ENCODE peak calls at places on chromosomes 4 and X, in four cellular contexts. One of them, this sample, is unnamed.

GRCh38 chrX:110412971-110413726 is 54.5 kb downstream of the RTL9 start:
- DNase-seq in stomach: peak
- DNase-seq in spleen: peak
- DNase-seq in suprapubic skin: peak
- DNase-seq in this sample: peak

GRCh38 chrX:70171636-70172035 is 5.6 kb upstream of the DGAT2L6 start:
- DNase-seq in spleen: no peak
- DNase-seq in suprapubic skin: no peak
- DNase-seq in stomach: no peak
- DNase-seq in this sample: no peak

GRCh38 chr4:83701041-83701440 is 165.1 kb downstream of the GPAT3 start:
- DNase-seq in stomach: no peak
- DNase-seq in suprapubic skin: no peak
- DNase-seq in spleen: no peak
- DNase-seq in this sample: no peak

GRCh38 chr4:48778431-48779094 is 1.5 kb downstream of the FRYL start:
- DNase-seq in suprapubic skin: no peak
- DNase-seq in spleen: no peak
- DNase-seq in stomach: no peak
- DNase-seq in this sample: no peak

GRCh38 chr4:52869196-52869595 is 7.1 kb downstream of the RASL11B start:
- DNase-seq in suprapubic skin: peak
- DNase-seq in stomach: peak
- DNase-seq in spleen: no peak
- DNase-seq in this sample: peak

GRCh38 chr4:25030283-25031076 is at the start of gene LGI2:
- DNase-seq in spleen: no peak
- DNase-seq in suprapubic skin: no peak
- DNase-seq in stomach: peak
- DNase-seq in this sample: peak

GRCh38 chr4:55172694-55173287 is 47.4 kb upstream of the KDR start:
- DNase-seq in suprapubic skin: no peak
- DNase-seq in spleen: no peak
- DNase-seq in stomach: no peak
- DNase-seq in this sample: no peak

GRCh38 chr4:8046925-8047541 is 107.4 kb upstream of the AFAP1 start:
- DNase-seq in spleen: no peak
- DNase-seq in stomach: no peak
- DNase-seq in suprapubic skin: no peak
- DNase-seq in this sample: no peak

GRCh38 chr4:84995386-84995785 is 28.9 kb upstream of the WDFY3 start:
- DNase-seq in stomach: no peak
- DNase-seq in suprapubic skin: no peak
- DNase-seq in spleen: no peak
- DNase-seq in this sample: no peak

GRCh38 chr4:62014982-62015739 is 815.0 kb downstream of the ADGRL3 start:
- DNase-seq in suprapubic skin: no peak
- DNase-seq in spleen: no peak
- DNase-seq in stomach: no peak
- DNase-seq in this sample: no peak

GRCh38 chrX:121570072-121570841 is 522.8 kb downstream of the GLUD2 start:
- DNase-seq in suprapubic skin: no peak
- DNase-seq in stomach: no peak
- DNase-seq in spleen: no peak
- DNase-seq in this sample: no peak

GRCh38 chrX:39654183-39654925 is 443.4 kb downstream of the BCOR start:
- DNase-seq in stomach: no peak
- DNase-seq in spleen: no peak
- DNase-seq in suprapubic skin: no peak
- DNase-seq in this sample: no peak

GRCh38 chrX:71053217-71053621 is 14.9 kb downstream of the SNX12 start:
- DNase-seq in spleen: no peak
- DNase-seq in stomach: no peak
- DNase-seq in suprapubic skin: no peak
- DNase-seq in this sample: peak

GRCh38 chr4:5708171-5708828 is at the start of gene EVC2:
- DNase-seq in suprapubic skin: peak
- DNase-seq in spleen: no peak
- DNase-seq in stomach: peak
- DNase-seq in this sample: peak

DNA sequence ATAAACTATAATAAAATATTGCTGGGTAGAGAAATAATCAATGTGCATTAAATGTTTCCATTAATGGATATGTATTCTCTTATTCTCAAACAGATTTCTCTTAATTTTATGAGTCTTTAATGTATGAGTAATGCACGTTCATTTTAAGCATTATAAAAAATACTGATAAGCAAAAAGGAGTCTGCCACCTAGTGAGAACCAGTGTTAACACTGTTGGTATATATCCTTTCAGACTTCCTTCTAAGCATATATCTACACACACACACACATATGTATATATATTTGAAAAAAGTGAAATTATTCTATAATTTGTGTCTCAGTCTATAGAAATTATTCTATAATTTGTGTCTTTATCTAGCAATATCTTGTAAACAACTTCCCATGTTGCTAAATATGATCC is 49.9 kb upstream of the MTMR1 start:
- DNase-seq in stomach: no peak
- DNase-seq in spleen: no peak
- DNase-seq in suprapubic skin: no peak
- DNase-seq in this sample: no peak
- TF ChIP-seq CTCF in stomach: no peak
- TF ChIP-seq CTCF in spleen: no peak
- TF ChIP-seq CTCF in suprapubic skin: no peak
- TF ChIP-seq CTCF in this sample: no peak

GRCh38 chr4:40434126-40434692 is 99.1 kb downstream of the CHRNA9 start:
- DNase-seq in spleen: no peak
- DNase-seq in suprapubic skin: no peak
- DNase-seq in stomach: no peak
- DNase-seq in this sample: no peak

GRCh38 chr4:40437741-40438383 is 102.7 kb downstream of the CHRNA9 start:
- DNase-seq in spleen: no peak
- DNase-seq in suprapubic skin: no peak
- DNase-seq in stomach: no peak
- DNase-seq in this sample: no peak

GRCh38 chr4:40438384-40439026 is 103.4 kb downstream of the CHRNA9 start:
- DNase-seq in stomach: no peak
- DNase-seq in spleen: no peak
- DNase-seq in suprapubic skin: no peak
- DNase-seq in this sample: peak

GRCh38 chr4:40441415-40441814 is 106.3 kb downstream of the CHRNA9 start:
- DNase-seq in stomach: no peak
- DNase-seq in suprapubic skin: no peak
- DNase-seq in spleen: no peak
- DNase-seq in this sample: no peak

GRCh38 chr4:40439519-40439918 is 104.4 kb downstream of the CHRNA9 start:
- DNase-seq in suprapubic skin: no peak
- DNase-seq in stomach: no peak
- DNase-seq in spleen: no peak
- DNase-seq in this sample: no peak
- TF ChIP-seq POLR2AphosphoS5 in suprapubic skin: no peak
- TF ChIP-seq POLR2AphosphoS5 in stomach: no peak
- TF ChIP-seq POLR2AphosphoS5 in spleen: no peak
- TF ChIP-seq POLR2AphosphoS5 in this sample: no peak

GRCh38 chr4:161419822-161420221 is 744.0 kb downstream of the FSTL5 start:
- DNase-seq in spleen: no peak
- DNase-seq in stomach: no peak
- DNase-seq in suprapubic skin: no peak
- DNase-seq in this sample: no peak
- TF ChIP-seq CTCF in spleen: no peak
- TF ChIP-seq CTCF in stomach: no peak
- TF ChIP-seq CTCF in suprapubic skin: no peak
- TF ChIP-seq CTCF in this sample: no peak

GRCh38 chr4:155667538-155668511 is 1.2 kb downstream of the GUCY1A1 start:
- DNase-seq in suprapubic skin: peak
- DNase-seq in stomach: no peak
- DNase-seq in spleen: peak
- DNase-seq in this sample: peak
- TF ChIP-seq POLR2AphosphoS5 in suprapubic skin: no peak
- TF ChIP-seq POLR2AphosphoS5 in stomach: no peak
- TF ChIP-seq POLR2AphosphoS5 in spleen: peak
- TF ChIP-seq POLR2AphosphoS5 in this sample: peak

DNA sequence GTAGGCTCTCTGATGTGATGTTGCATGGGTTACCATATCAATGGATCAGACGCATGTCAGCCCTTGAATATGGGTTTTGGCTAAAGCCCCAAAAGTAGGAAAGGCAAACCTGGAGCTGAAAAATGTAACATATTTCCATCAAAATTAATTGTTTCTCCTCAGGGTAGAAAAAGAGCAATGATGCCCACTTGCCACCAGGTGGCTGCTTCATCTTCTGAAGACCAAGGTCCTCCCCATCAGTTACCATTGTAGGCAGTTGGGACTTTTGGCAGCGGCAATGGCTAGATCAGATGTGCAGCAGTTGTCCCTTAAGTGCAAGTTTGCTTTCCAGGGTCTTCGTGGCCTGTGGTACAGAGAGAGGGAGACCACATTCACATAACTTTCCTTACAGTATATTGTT is 118.2 kb downstream of the NAF1 start:
- DNase-seq in suprapubic skin: no peak
- DNase-seq in stomach: peak
- DNase-seq in spleen: no peak
- DNase-seq in this sample: no peak
- TF ChIP-seq CTCF in suprapubic skin: no peak
- TF ChIP-seq CTCF in stomach: peak
- TF ChIP-seq CTCF in spleen: peak
- TF ChIP-seq CTCF in this sample: no peak